ENCODE peak calls at places on chromosomes 4 and X, in four cellular contexts. One of them, this sample, is unnamed. For H3K4me1, the result is how much of the 10 kb centered on the place peaks cover.

GRCh38 chr4:100340534-100341364 is 150.5 kb upstream of the DDIT4L start:
- DNase-seq in Peyer's patch: no peak
- DNase-seq in fibroblast of lung: peak
- DNase-seq in pancreas: no peak
- DNase-seq in this sample: no peak

GRCh38 chr4:74671074-74671698 is 123.1 kb downstream of the BTC start:
- DNase-seq in Peyer's patch: peak
- DNase-seq in fibroblast of lung: peak
- DNase-seq in pancreas: no peak
- DNase-seq in this sample: peak

GRCh38 chr4:104941661-104942062 is 205.0 kb upstream of the TET2 start:
- DNase-seq in Peyer's patch: no peak
- DNase-seq in fibroblast of lung: peak
- DNase-seq in pancreas: no peak
- DNase-seq in this sample: no peak

GRCh38 chrX:5397409-5397808 is 831.3 kb downstream of the NLGN4X start:
- DNase-seq in Peyer's patch: no peak
- DNase-seq in fibroblast of lung: no peak
- DNase-seq in pancreas: no peak
- DNase-seq in this sample: no peak

GRCh38 chrX:40988100-40988499 is 97.1 kb upstream of the USP9X start:
- DNase-seq in Peyer's patch: no peak
- DNase-seq in fibroblast of lung: no peak
- DNase-seq in pancreas: no peak
- DNase-seq in this sample: no peak

GRCh38 chr4:2343476-2343875 is 75.0 kb downstream of the ZFYVE28 start:
- DNase-seq in Peyer's patch: no peak
- DNase-seq in fibroblast of lung: no peak
- DNase-seq in pancreas: no peak
- DNase-seq in this sample: no peak

GRCh38 chr4:24396988-24397387 is 187.4 kb downstream of the DHX15 start:
- DNase-seq in Peyer's patch: no peak
- DNase-seq in fibroblast of lung: no peak
- DNase-seq in pancreas: no peak
- DNase-seq in this sample: no peak

GRCh38 chrX:17922303-17922702 is 61.2 kb upstream of the RAI2 start:
- DNase-seq in Peyer's patch: no peak
- DNase-seq in fibroblast of lung: no peak
- DNase-seq in pancreas: no peak
- DNase-seq in this sample: no peak

GRCh38 chrX:73855546-73855945 is 292.5 kb downstream of the CHIC1 start:
- DNase-seq in Peyer's patch: peak
- DNase-seq in fibroblast of lung: peak
- DNase-seq in pancreas: peak
- DNase-seq in this sample: peak

GRCh38 chr4:170009291-170009690 is 16.9 kb downstream of the MFAP3L start:
- DNase-seq in Peyer's patch: no peak
- DNase-seq in fibroblast of lung: no peak
- DNase-seq in pancreas: no peak
- DNase-seq in this sample: no peak

GRCh38 chrX:29422034-29422433 is 793.3 kb upstream of the MAGEB2 start:
- DNase-seq in Peyer's patch: no peak
- DNase-seq in fibroblast of lung: no peak
- DNase-seq in pancreas: no peak
- DNase-seq in this sample: no peak

GRCh38 chrX:40152706-40153334 is 55.1 kb upstream of the BCOR start:
- DNase-seq in Peyer's patch: peak
- DNase-seq in fibroblast of lung: no peak
- DNase-seq in pancreas: peak
- DNase-seq in this sample: peak

GRCh38 chrX:16836371-16836770 is 33.8 kb downstream of the RBBP7 start:
- DNase-seq in Peyer's patch: peak
- DNase-seq in fibroblast of lung: peak
- DNase-seq in pancreas: no peak
- DNase-seq in this sample: no peak

GRCh38 chr4:91611786-91612185 is 692.0 kb upstream of the GRID2 start:
- DNase-seq in Peyer's patch: no peak
- DNase-seq in fibroblast of lung: no peak
- DNase-seq in pancreas: no peak
- DNase-seq in this sample: no peak

GRCh38 chrX:14032383-14032782 is 2.7 kb upstream of the GEMIN8 start:
- DNase-seq in Peyer's patch: peak
- DNase-seq in fibroblast of lung: peak
- DNase-seq in pancreas: peak
- DNase-seq in this sample: no peak

GRCh38 chr4:88286897-88287296 is 2.5 kb upstream of the PPM1K start:
- DNase-seq in Peyer's patch: no peak
- DNase-seq in fibroblast of lung: peak
- DNase-seq in pancreas: no peak
- DNase-seq in this sample: no peak

GRCh38 chrX:31547416-31547815 is 475.6 kb upstream of the FTHL17 start:
- DNase-seq in Peyer's patch: no peak
- DNase-seq in fibroblast of lung: peak
- DNase-seq in pancreas: no peak
- DNase-seq in this sample: no peak

GRCh38 chr4:85717366-85717765 is 242.4 kb downstream of the ARHGAP24 start:
- DNase-seq in Peyer's patch: no peak
- DNase-seq in fibroblast of lung: no peak
- DNase-seq in pancreas: no peak
- DNase-seq in this sample: no peak
- H3K4me1 ChIP-seq in Peyer's patch: under half
- H3K4me1 ChIP-seq in fibroblast of lung: under half
- H3K4me1 ChIP-seq in pancreas: under half
- H3K4me1 ChIP-seq in this sample: under half

GRCh38 chr4:44725861-44726820 is at the start of gene GNPDA2:
- DNase-seq in Peyer's patch: peak
- DNase-seq in fibroblast of lung: peak
- DNase-seq in pancreas: peak
- DNase-seq in this sample: peak
- TF ChIP-seq CTCF in Peyer's patch: no peak
- TF ChIP-seq CTCF in fibroblast of lung: peak
- TF ChIP-seq CTCF in pancreas: no peak
- TF ChIP-seq CTCF in this sample: peak

GRCh38 chrX:107724653-107725052 is 50.9 kb downstream of the TSC22D3 start:
- DNase-seq in Peyer's patch: no peak
- DNase-seq in fibroblast of lung: no peak
- DNase-seq in pancreas: no peak
- DNase-seq in this sample: no peak

GRCh38 chrX:107721318-107721717 is 54.3 kb downstream of the TSC22D3 start:
- DNase-seq in Peyer's patch: peak
- DNase-seq in fibroblast of lung: no peak
- DNase-seq in pancreas: no peak
- DNase-seq in this sample: no peak

GRCh38 chrX:107725761-107726555 is 49.6 kb downstream of the TSC22D3 start:
- DNase-seq in Peyer's patch: no peak
- DNase-seq in fibroblast of lung: no peak
- DNase-seq in pancreas: no peak
- DNase-seq in this sample: no peak

GRCh38 chrX:107723501-107723900 is 52.1 kb downstream of the TSC22D3 start:
- DNase-seq in Peyer's patch: no peak
- DNase-seq in fibroblast of lung: no peak
- DNase-seq in pancreas: no peak
- DNase-seq in this sample: no peak

DNA sequence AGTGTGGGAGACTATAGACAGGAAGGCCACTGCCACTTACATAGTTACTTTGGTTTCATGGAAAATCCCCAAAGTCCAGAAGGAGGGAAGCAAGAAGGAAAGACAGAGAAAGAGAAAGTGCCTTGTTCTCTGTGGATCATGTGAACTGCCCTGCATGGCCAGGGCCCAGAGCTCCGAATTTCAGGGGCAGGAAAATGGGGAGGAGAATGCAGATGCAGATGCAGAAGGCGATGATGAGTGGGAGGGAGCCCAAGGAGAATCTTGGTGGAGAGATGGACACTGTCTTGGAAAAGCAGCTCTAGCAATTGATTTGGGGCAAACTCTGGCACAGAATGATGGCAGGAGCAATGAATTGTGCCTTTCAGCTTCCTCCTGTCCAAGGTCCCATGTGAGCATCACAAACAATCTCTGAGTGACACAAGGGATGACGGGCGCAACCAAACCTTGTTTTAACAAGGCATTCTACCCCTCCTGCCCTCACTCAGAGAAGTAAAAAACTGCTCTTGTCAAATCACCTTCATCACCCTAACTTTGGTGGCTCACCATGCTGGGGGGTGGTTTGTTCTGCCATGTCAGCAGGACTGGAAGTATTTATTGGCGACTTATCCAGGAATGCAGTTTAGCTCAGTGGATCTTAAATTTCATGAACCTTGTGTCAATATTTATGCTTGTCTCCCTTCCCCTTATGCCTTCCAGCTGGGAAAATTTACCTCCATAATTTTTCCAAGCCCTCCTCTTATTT is 53.5 kb downstream of the TSC22D3 start:
- DNase-seq in Peyer's patch: no peak
- DNase-seq in fibroblast of lung: no peak
- DNase-seq in pancreas: no peak
- DNase-seq in this sample: no peak
- H3K27ac ChIP-seq in Peyer's patch: peak
- H3K27ac ChIP-seq in fibroblast of lung: no peak
- H3K27ac ChIP-seq in pancreas: no peak
- H3K27ac ChIP-seq in this sample: no peak

GRCh38 chrX:105715746-105716145 is 106.6 kb upstream of the NRK start:
- DNase-seq in Peyer's patch: no peak
- DNase-seq in fibroblast of lung: no peak
- DNase-seq in pancreas: no peak
- DNase-seq in this sample: no peak
- H3K4me1 ChIP-seq in Peyer's patch: under half
- H3K4me1 ChIP-seq in fibroblast of lung: under half
- H3K4me1 ChIP-seq in pancreas: under half
- H3K4me1 ChIP-seq in this sample: under half

GRCh38 chr4:178090640-178091411 is 648.6 kb upstream of the AGA start:
- DNase-seq in Peyer's patch: no peak
- DNase-seq in fibroblast of lung: no peak
- DNase-seq in pancreas: no peak
- DNase-seq in this sample: no peak

GRCh38 chr4:178083968-178084367 is 641.7 kb upstream of the AGA start:
- DNase-seq in Peyer's patch: no peak
- DNase-seq in fibroblast of lung: no peak
- DNase-seq in pancreas: no peak
- DNase-seq in this sample: no peak

GRCh38 chr4:178081931-178082330 is 639.7 kb upstream of the AGA start:
- DNase-seq in Peyer's patch: no peak
- DNase-seq in fibroblast of lung: no peak
- DNase-seq in pancreas: no peak
- DNase-seq in this sample: no peak

GRCh38 chr4:178086324-178086723 is 644.1 kb upstream of the AGA start:
- DNase-seq in Peyer's patch: no peak
- DNase-seq in fibroblast of lung: no peak
- DNase-seq in pancreas: no peak
- DNase-seq in this sample: no peak
- TF ChIP-seq CTCF in Peyer's patch: no peak
- TF ChIP-seq CTCF in fibroblast of lung: peak
- TF ChIP-seq CTCF in pancreas: no peak
- TF ChIP-seq CTCF in this sample: no peak

GRCh38 chr4:119525771-119526712 is 102.6 kb downstream of the PDE5A start:
- DNase-seq in Peyer's patch: no peak
- DNase-seq in fibroblast of lung: peak
- DNase-seq in pancreas: no peak
- DNase-seq in this sample: no peak
- H3K27ac ChIP-seq in Peyer's patch: no peak
- H3K27ac ChIP-seq in fibroblast of lung: peak
- H3K27ac ChIP-seq in pancreas: no peak
- H3K27ac ChIP-seq in this sample: no peak

DNA sequence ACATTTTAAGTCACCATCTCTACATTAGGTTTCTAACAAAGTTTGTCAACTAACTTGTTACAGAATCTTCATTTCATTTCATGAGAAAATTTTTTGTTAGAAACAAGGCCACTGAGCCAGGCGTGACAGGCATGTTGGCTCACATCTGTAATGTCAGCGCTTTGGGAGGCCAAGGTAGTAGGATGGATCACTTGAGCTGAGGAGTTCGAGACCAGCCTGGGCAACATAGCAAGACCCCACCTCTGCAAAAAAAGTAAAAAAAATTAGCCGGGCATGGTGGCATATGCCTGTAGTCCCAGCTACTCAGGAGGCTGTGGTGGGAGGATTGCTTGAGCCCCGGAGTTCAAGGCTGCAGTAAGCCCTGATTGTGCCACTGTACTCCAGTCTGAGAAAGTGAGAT is 32.3 kb downstream of the FAT1 start:
- DNase-seq in Peyer's patch: no peak
- DNase-seq in fibroblast of lung: no peak
- DNase-seq in pancreas: no peak
- DNase-seq in this sample: no peak
- H3K4me1 ChIP-seq in Peyer's patch: under half
- H3K4me1 ChIP-seq in fibroblast of lung: under half
- H3K4me1 ChIP-seq in pancreas: under half
- H3K4me1 ChIP-seq in this sample: under half